ENCODE peak calls at places on chromosomes 13 and 19, in nine cellular contexts. L is HS-5; P is psoas muscle; R is activated CD4-positive, alpha-beta T cell treated with anti-CD3 and anti-CD28 coated beads, Interleukin-2, amount 50 U/mL, for 24 hours; B is nephron progenitor cell; F is heart right ventricle; X is NCI-H345; Y is EL; U is amygdala. I is an unnamed sample.

GRCh38 chr19:48780684-48781391 is 25.5 kb downstream of the FGF21 start:
- DNase-seq in L (no peak), P (no peak), R (no peak), B (no peak), F (no peak), X (no peak), Y (peak; percentile 64), U (no peak), I (no peak)

GRCh38 chr19:38664503-38665211 is 17.2 kb downstream of the ACTN4 start:
- DNase-seq in L (no peak), P (no peak), R (no peak), B (no peak), F (no peak), X (no peak), Y (no peak), U (no peak), I (no peak)

GRCh38 chr19:15223649-15224371 is 8.4 kb downstream of the EPHX3 start:
- DNase-seq in L (no peak), P (peak; percentile 28), R (no peak), B (no peak), F (no peak), X (peak; percentile 32), Y (no peak), U (no peak), I (no peak)

GRCh38 chr19:6060600-6061391 is 49.5 kb downstream of the RFX2 start:
- DNase-seq in L (no peak), P (peak; percentile 31), R (no peak), B (no peak), F (no peak), X (no peak), Y (peak; percentile 54), U (no peak), I (no peak)

GRCh38 chr13:114112231-114112825 is 20.1 kb downstream of the RASA3 start:
- DNase-seq in L (no peak), P (peak; percentile 15), R (no peak), B (no peak), F (no peak), X (no peak), Y (no peak), U (no peak), I (no peak)

GRCh38 chr19:50451223-50451534 is 18.5 kb downstream of the MYBPC2 start:
- DNase-seq in L (no peak), P (no peak), R (no peak), B (no peak), F (no peak), X (no peak), Y (no peak), U (no peak), I (no peak)

GRCh38 chr13:89880201-89880600 is 1467.3 kb upstream of the MIR17HG start:
- DNase-seq in L (no peak), P (no peak), R (no peak), B (no peak), F (no peak), X (no peak), Y (no peak), U (no peak), I (no peak)

GRCh38 chr19:7657047-7657779 is 11.6 kb upstream of the RETN start:
- DNase-seq in L (no peak), P (peak; percentile 19), R (no peak), B (no peak), F (no peak), X (no peak), Y (no peak), U (no peak), I (peak; percentile 70)

GRCh38 chr19:39401549-39402416 is 4.9 kb upstream of the ZFP36 start:
- DNase-seq in L (no peak), P (peak; percentile 51), R (peak; percentile 69), B (no peak), F (peak; percentile 50), X (no peak), Y (peak; percentile 58), U (no peak), I (peak; percentile 27)

GRCh38 chr19:57276430-57276829 is 3.9 kb upstream of the ZNF460 start:
- DNase-seq in L (no peak), P (no peak), R (no peak), B (no peak), F (no peak), X (no peak), Y (no peak), U (no peak), I (no peak)

I was measured in lung.